ENCODE peak calls at places on chromosome 10, in six cellular contexts. One of them, this sample, is unnamed.
A peak's percentile ranks its signal among the peaks of the same experiment; 100 is the strongest.

GRCh38 chr10:17564911-17565310 is 52.3 kb downstream of the HACD1 start:
- DNase-seq in breast epithelium: no peak
- DNase-seq in A549: no peak
- DNase-seq in lung: no peak
- DNase-seq in fibroblast of lung: no peak
- DNase-seq in colonic mucosa: no peak
- DNase-seq in this sample: no peak

GRCh38 chr10:86946215-86947170 is 10.9 kb downstream of the MMRN2 start:
- DNase-seq in A549: no peak
- DNase-seq in breast epithelium: peak; percentile 17
- DNase-seq in fibroblast of lung: no peak
- DNase-seq in lung: peak; percentile 29
- DNase-seq in colonic mucosa: peak; percentile 17
- DNase-seq in this sample: peak; percentile 69

GRCh38 chr10:14925268-14925667 is 28.6 kb downstream of the DCLRE1C start:
- DNase-seq in lung: no peak
- DNase-seq in breast epithelium: no peak
- DNase-seq in A549: no peak
- DNase-seq in colonic mucosa: no peak
- DNase-seq in fibroblast of lung: no peak
- DNase-seq in this sample: no peak

GRCh38 chr10:73653701-73654100 is 2.1 kb downstream of the SYNPO2L start:
- DNase-seq in lung: no peak
- DNase-seq in fibroblast of lung: peak; percentile 40
- DNase-seq in colonic mucosa: no peak
- DNase-seq in breast epithelium: no peak
- DNase-seq in A549: peak; percentile 40
- DNase-seq in this sample: no peak

GRCh38 chr10:87771871-87772500 is 46.0 kb downstream of the ATAD1 start:
- DNase-seq in colonic mucosa: no peak
- DNase-seq in fibroblast of lung: peak; percentile 46
- DNase-seq in breast epithelium: no peak
- DNase-seq in lung: no peak
- DNase-seq in A549: peak; percentile 21
- DNase-seq in this sample: no peak

GRCh38 chr10:60114765-60115586 is 208.6 kb upstream of the CCDC6 start:
- DNase-seq in lung: no peak
- DNase-seq in breast epithelium: no peak
- DNase-seq in colonic mucosa: peak; percentile 24
- DNase-seq in A549: peak; percentile 35
- DNase-seq in fibroblast of lung: peak; percentile 85
- DNase-seq in this sample: no peak

GRCh38 chr10:13815766-13816165 is 229.0 kb downstream of the PRPF18 start:
- DNase-seq in breast epithelium: no peak
- DNase-seq in colonic mucosa: no peak
- DNase-seq in A549: no peak
- DNase-seq in fibroblast of lung: peak; percentile 54
- DNase-seq in lung: no peak
- DNase-seq in this sample: no peak

GRCh38 chr10:63268139-63268797 is 135.1 kb downstream of the NRBF2 start:
- DNase-seq in lung: no peak
- DNase-seq in breast epithelium: no peak
- DNase-seq in colonic mucosa: no peak
- DNase-seq in fibroblast of lung: no peak
- DNase-seq in A549: no peak
- DNase-seq in this sample: no peak

GRCh38 chr10:16441106-16441850 is 4.5 kb downstream of the PTER start:
- DNase-seq in fibroblast of lung: no peak
- DNase-seq in colonic mucosa: no peak
- DNase-seq in breast epithelium: no peak
- DNase-seq in lung: no peak
- DNase-seq in A549: no peak
- DNase-seq in this sample: no peak

GRCh38 chr10:106043833-106044232 is 1120.7 kb downstream of the SORCS1 start:
- DNase-seq in lung: no peak
- DNase-seq in fibroblast of lung: no peak
- DNase-seq in colonic mucosa: no peak
- DNase-seq in A549: no peak
- DNase-seq in breast epithelium: no peak
- DNase-seq in this sample: no peak

GRCh38 chr10:85791846-85792532 is 574.6 kb downstream of the GRID1 start:
- DNase-seq in breast epithelium: no peak
- DNase-seq in colonic mucosa: no peak
- DNase-seq in fibroblast of lung: no peak
- DNase-seq in A549: no peak
- DNase-seq in lung: no peak
- DNase-seq in this sample: no peak

GRCh38 chr10:21099291-21099800 is 202.2 kb upstream of the NEBL start:
- DNase-seq in fibroblast of lung: peak; percentile 38
- DNase-seq in lung: no peak
- DNase-seq in A549: no peak
- DNase-seq in breast epithelium: no peak
- DNase-seq in colonic mucosa: no peak
- DNase-seq in this sample: no peak

GRCh38 chr10:34530778-34531177 is 284.3 kb downstream of the PARD3 start:
- DNase-seq in fibroblast of lung: no peak
- DNase-seq in breast epithelium: no peak
- DNase-seq in colonic mucosa: no peak
- DNase-seq in A549: no peak
- DNase-seq in lung: no peak
- DNase-seq in this sample: no peak
- H3K9me3 ChIP-seq in fibroblast of lung: no peaks in the 10 kb centered on the region
- H3K9me3 ChIP-seq in breast epithelium: no peaks in the 10 kb centered on the region
- H3K9me3 ChIP-seq in colonic mucosa: no peaks in the 10 kb centered on the region
- H3K9me3 ChIP-seq in A549: peaks cover 16% of the 10 kb centered on the region
- H3K9me3 ChIP-seq in lung: no peaks in the 10 kb centered on the region
- H3K9me3 ChIP-seq in this sample: peaks cover 9% of the 10 kb centered on the region

GRCh38 chr10:37285063-37285462 is 159.7 kb downstream of the ANKRD30A start:
- DNase-seq in fibroblast of lung: no peak
- DNase-seq in colonic mucosa: no peak
- DNase-seq in breast epithelium: no peak
- DNase-seq in A549: no peak
- DNase-seq in lung: no peak
- DNase-seq in this sample: no peak

DNA sequence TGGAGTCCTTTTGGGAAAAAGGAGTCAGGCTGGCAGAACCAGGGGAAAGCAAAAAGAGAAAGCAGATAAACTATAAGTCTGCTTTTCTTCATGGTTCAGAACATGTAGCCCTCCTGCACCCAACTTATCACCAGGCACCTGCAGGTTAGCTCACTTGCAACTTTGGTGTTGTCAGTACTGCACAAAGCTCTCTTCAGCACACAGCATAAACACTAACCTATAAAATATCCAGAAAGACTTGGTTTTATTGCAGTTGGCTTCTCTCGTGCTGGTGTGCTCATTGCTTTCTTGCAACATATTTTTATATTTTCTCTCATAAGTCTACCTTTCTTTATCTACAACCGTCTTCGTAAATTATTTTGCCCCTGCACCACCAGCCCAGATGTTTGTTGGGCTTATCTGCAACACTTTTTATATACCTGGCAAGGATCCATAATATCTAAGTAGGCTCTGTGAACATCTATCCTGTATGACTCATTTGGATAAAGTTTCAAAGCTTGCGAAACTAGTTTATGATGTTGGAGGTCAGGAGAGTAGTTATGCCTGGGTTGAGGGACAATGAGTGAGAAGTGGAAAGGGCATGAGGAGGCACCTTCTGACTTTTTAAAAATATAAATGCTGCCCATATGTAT is 164.6 kb downstream of the ANKRD30A start:
- DNase-seq in breast epithelium: no peak
- DNase-seq in fibroblast of lung: no peak
- DNase-seq in colonic mucosa: no peak
- DNase-seq in lung: no peak
- DNase-seq in A549: peak; percentile 18
- DNase-seq in this sample: no peak
- H3K27ac ChIP-seq in breast epithelium: no peak overlapping the region
- H3K27ac ChIP-seq in fibroblast of lung: no peak overlapping the region
- H3K27ac ChIP-seq in colonic mucosa: no peak overlapping the region
- H3K27ac ChIP-seq in lung: no peak overlapping the region
- H3K27ac ChIP-seq in A549: peak overlapping the region; percentile 41
- H3K27ac ChIP-seq in this sample: no peak overlapping the region

GRCh38 chr10:76492026-76492425 is 1060.6 kb downstream of the LRMDA start:
- DNase-seq in A549: no peak
- DNase-seq in colonic mucosa: no peak
- DNase-seq in lung: no peak
- DNase-seq in breast epithelium: no peak
- DNase-seq in fibroblast of lung: peak; percentile 61
- DNase-seq in this sample: no peak
- H3K9me3 ChIP-seq in A549: peaks cover 18% of the 10 kb centered on the region
- H3K9me3 ChIP-seq in colonic mucosa: peaks cover 4% of the 10 kb centered on the region
- H3K9me3 ChIP-seq in lung: peaks cover 11% of the 10 kb centered on the region
- H3K9me3 ChIP-seq in breast epithelium: peaks cover 11% of the 10 kb centered on the region
- H3K9me3 ChIP-seq in fibroblast of lung: no peaks in the 10 kb centered on the region
- H3K9me3 ChIP-seq in this sample: no peaks in the 10 kb centered on the region

GRCh38 chr10:6306917-6307316 is 104.2 kb downstream of the PFKFB3 start:
- DNase-seq in breast epithelium: no peak
- DNase-seq in lung: no peak
- DNase-seq in A549: no peak
- DNase-seq in fibroblast of lung: no peak
- DNase-seq in colonic mucosa: no peak
- DNase-seq in this sample: no peak
- H3K27ac ChIP-seq in breast epithelium: no peak overlapping the region
- H3K27ac ChIP-seq in lung: no peak overlapping the region
- H3K27ac ChIP-seq in A549: no peak overlapping the region
- H3K27ac ChIP-seq in fibroblast of lung: no peak overlapping the region
- H3K27ac ChIP-seq in colonic mucosa: no peak overlapping the region
- H3K27ac ChIP-seq in this sample: no peak overlapping the region

GRCh38 chr10:42523098-42523497 is 115.3 kb downstream of the ZNF33B start:
- DNase-seq in fibroblast of lung: no peak
- DNase-seq in colonic mucosa: no peak
- DNase-seq in breast epithelium: no peak
- DNase-seq in lung: no peak
- DNase-seq in A549: no peak
- DNase-seq in this sample: no peak
- H3K9me3 ChIP-seq in fibroblast of lung: no peaks in the 10 kb centered on the region
- H3K9me3 ChIP-seq in colonic mucosa: peaks cover 2% of the 10 kb centered on the region
- H3K9me3 ChIP-seq in breast epithelium: peaks cover 77% of the 10 kb centered on the region
- H3K9me3 ChIP-seq in lung: peaks cover 41% of the 10 kb centered on the region
- H3K9me3 ChIP-seq in A549: peaks cover 66% of the 10 kb centered on the region
- H3K9me3 ChIP-seq in this sample: peaks cover 31% of the 10 kb centered on the region

This sample was measured in heart right ventricle.